ENCODE peak calls at places on chromosomes 5 and 9, in five cellular contexts. O is caudate nucleus, L is NCI-H1694, C is lung, P is NAMALWA. F is an unnamed sample.

GRCh38 chr5:176181271-176181855 is 56.9 kb upstream of the SIMC1 start:
- DNase-seq in L (no peak), P (no peak), C (no peak), O (no peak), F (no peak)

GRCh38 chr9:6715755-6716643 is 41.8 kb upstream of the KDM4C start:
- DNase-seq in P (peak; percentile 41), C (peak; percentile 62), L (no peak), O (peak; percentile 27), F (peak; percentile 81)

GRCh38 chr9:92989561-92989960 is 42.2 kb downstream of the FGD3 start:
- DNase-seq in C (no peak), L (no peak), P (no peak), O (no peak), F (no peak)

GRCh38 chr5:133343196-133343595 is 269.1 kb downstream of the FSTL4 start:
- DNase-seq in P (no peak), L (no peak), C (no peak), O (no peak), F (no peak)

GRCh38 chr9:12916037-12916436 is 141.2 kb downstream of the LURAP1L start:
- DNase-seq in L (no peak), O (no peak), P (no peak), C (no peak), F (no peak)

GRCh38 chr5:2007906-2008437 is 125.2 kb upstream of the IRX4 start:
- DNase-seq in C (peak; percentile 50), P (no peak), L (no peak), O (no peak), F (no peak)

GRCh38 chr9:136049451-136050265 is 45.4 kb downstream of the NACC2 start:
- DNase-seq in C (no peak), O (no peak), P (no peak), L (no peak), F (peak; percentile 27)

GRCh38 chr5:78899922-78900362 is 85.2 kb downstream of the ARSB start:
- DNase-seq in C (peak; percentile 36), P (peak; percentile 67), L (peak; percentile 43), O (no peak), F (peak; percentile 29)

GRCh38 chr9:4386819-4387218 is 87.0 kb upstream of the GLIS3 start:
- DNase-seq in C (no peak), P (peak; percentile 21), O (no peak), L (no peak), F (no peak)

GRCh38 chr9:114503009-114503408 is 2.3 kb downstream of the WHRN start:
- DNase-seq in C (no peak), O (no peak), L (no peak), P (no peak), F (no peak)

GRCh38 chr9:128412120-128412790 is 8.4 kb upstream of the CERCAM start:
- DNase-seq in O (peak; percentile 82), L (peak; percentile 70), P (peak; percentile 87), C (peak; percentile 35), F (peak; percentile 64)

GRCh38 chr5:154618696-154619095 is 136.5 kb upstream of the LARP1 start:
- DNase-seq in L (no peak), C (no peak), O (no peak), P (no peak), F (no peak)

GRCh38 chr9:86281577-86282076 is 711 bp downstream of the ISCA1 start:
- DNase-seq in P (no peak), O (no peak), L (no peak), C (no peak), F (no peak)

GRCh38 chr5:148094336-148094735 is 30.6 kb downstream of the SPINK5 start:
- DNase-seq in L (no peak), O (no peak), P (no peak), C (no peak), F (no peak)

GRCh38 chr9:16099901-16100300 is 547.1 kb downstream of the CCDC171 start:
- DNase-seq in P (no peak), O (no peak), L (no peak), C (no peak), F (no peak)

GRCh38 chr9:116572095-116572748 is 114.9 kb upstream of the TRIM32 start:
- DNase-seq in C (peak; percentile 88), L (peak; percentile 28), P (peak; percentile 63), O (peak; percentile 69), F (peak; percentile 71)

GRCh38 chr5:85077581-85077980 is 692.9 kb upstream of the EDIL3 start:
- DNase-seq in P (no peak), O (no peak), L (peak; percentile 5), C (no peak), F (no peak)

GRCh38 chr5:154190652-154191304 is at the start of gene GALNT10:
- DNase-seq in P (peak; percentile 66), C (peak; percentile 55), O (peak; percentile 35), L (no peak), F (peak; percentile 95)

GRCh38 chr5:174329738-174330137 is 284.2 kb downstream of the NSG2 start:
- DNase-seq in L (no peak), O (no peak), C (no peak), P (no peak), F (no peak)

GRCh38 chr5:175621971-175622370 is 35.9 kb upstream of the HRH2 start:
- DNase-seq in L (no peak), C (no peak), P (no peak), O (no peak), F (no peak)

GRCh38 chr5:72242796-72243475 is 77.1 kb downstream of the MRPS27 start:
- DNase-seq in O (no peak), C (no peak), P (no peak), L (peak; percentile 94), F (no peak)

GRCh38 chr5:155260798-155261197 is 247.2 kb downstream of the KIF4B start:
- DNase-seq in P (peak; percentile 44), L (peak; percentile 40), O (no peak), C (no peak), F (no peak)

GRCh38 chr9:109421034-109421700 is 76.9 kb downstream of the PTPN3 start:
- DNase-seq in C (no peak), O (no peak), L (no peak), P (no peak), F (no peak)

GRCh38 chr9:12817702-12818101 is 42.9 kb downstream of the LURAP1L start:
- DNase-seq in O (no peak), P (no peak), C (peak; percentile 59), L (no peak), F (no peak)

GRCh38 chr5:95779611-95780010 is 42.9 kb downstream of the GLRX start:
- DNase-seq in C (no peak), P (no peak), O (no peak), L (no peak), F (no peak)

GRCh38 chr9:130187523-130187846 is 15.3 kb downstream of the NCS1 start:
- DNase-seq in P (no peak), O (no peak), L (no peak), C (no peak), F (no peak)